ENCODE peak calls at places on chromosomes 2 and 18, in six cellular contexts. R is HepG2, Y is A549, H is upper lobe of left lung, T is GM12878, U is K562. L is an unnamed sample.

GRCh38 chr2:175464311-175464670 is 282.8 kb upstream of the ATP5MC3 start:
- ATAC-seq in R (peak), Y (no peak), H (no peak), T (no peak), U (no peak), L (no peak)

GRCh38 chr2:222485367-222486211 is 61.2 kb downstream of the SGPP2 start:
- ATAC-seq in R (no peak), Y (no peak), H (no peak), T (no peak), U (no peak), L (no peak)

GRCh38 chr2:74566423-74567085 is 12.0 kb downstream of the DOK1 start:
- ATAC-seq in R (no peak), Y (no peak), H (no peak), T (peak), U (no peak), L (no peak)

GRCh38 chr2:9665903-9666302 is 35.1 kb upstream of the YWHAQ start:
- ATAC-seq in R (peak), Y (peak), H (no peak), T (no peak), U (no peak), L (no peak)

GRCh38 chr2:99890616-99891259 is 251.7 kb downstream of the AFF3 start:
- ATAC-seq in R (no peak), Y (no peak), H (peak), T (no peak), U (no peak), L (no peak)

GRCh38 chr2:204027105-204027504 is 90.5 kb downstream of the ICOS start:
- ATAC-seq in R (no peak), Y (no peak), H (no peak), T (peak), U (no peak), L (no peak)

GRCh38 chr2:68251855-68252406 is 401 bp downstream of the PPP3R1 start:
- ATAC-seq in R (peak), Y (peak), H (no peak), T (peak), U (peak), L (peak)

GRCh38 chr2:41922177-41922576 is 125.6 kb upstream of the PKDCC start:
- ATAC-seq in R (no peak), Y (peak), H (no peak), T (no peak), U (peak), L (peak)

GRCh38 chr18:8176105-8176504 is 433.1 kb upstream of the RAB12 start:
- ATAC-seq in R (no peak), Y (no peak), H (no peak), T (no peak), U (no peak), L (no peak)

GRCh38 chr18:72637319-72638113 is 93.4 kb upstream of the CBLN2 start:
- ATAC-seq in R (no peak), Y (no peak), H (no peak), T (peak), U (no peak), L (no peak)
- TF ChIP-seq EP300 in R (no peak), Y (no peak), H (no peak), T (no peak), U (no peak), L (no peak)

GRCh38 chr2:33134086-33134763 is 187.5 kb downstream of the LTBP1 start:
- ATAC-seq in R (peak), Y (peak), H (peak), T (no peak), U (peak), L (peak)
- TF ChIP-seq EP300 in R (no peak), Y (no peak), H (no peak), T (no peak), U (no peak), L (no peak)

DNA sequence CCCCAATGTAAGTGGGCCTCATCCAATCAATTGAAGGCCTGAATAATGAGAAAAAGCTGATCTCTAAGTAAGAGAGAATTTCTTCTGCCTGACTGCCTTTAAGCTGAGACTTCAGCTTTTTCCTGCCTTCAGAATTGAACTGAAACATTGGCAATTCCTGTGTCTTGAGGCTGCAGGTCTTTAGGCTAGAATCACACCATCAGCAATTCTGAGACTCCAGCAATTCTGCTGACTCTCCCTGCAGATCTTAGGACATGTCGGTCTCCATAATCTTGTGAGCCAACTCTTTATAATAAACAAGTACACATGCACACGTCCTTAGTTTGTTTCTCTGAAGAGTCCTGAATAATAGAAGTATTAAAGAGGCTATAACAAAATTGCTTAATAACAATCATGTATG is 209.1 kb downstream of the FSIP2 start:
- ATAC-seq in R (no peak), Y (no peak), H (no peak), T (no peak), U (no peak), L (no peak)
- TF ChIP-seq EP300 in R (no peak), Y (no peak), H (no peak), T (no peak), U (no peak), L (no peak)

GRCh38 chr2:238685713-238686112 is 162.2 kb upstream of the TWIST2 start:
- ATAC-seq in R (peak), Y (no peak), H (no peak), T (no peak), U (no peak), L (no peak)

GRCh38 chr2:238685327-238685709 is 162.6 kb upstream of the TWIST2 start:
- ATAC-seq in R (no peak), Y (no peak), H (no peak), T (no peak), U (no peak), L (no peak)

GRCh38 chr2:238686223-238686622 is 161.7 kb upstream of the TWIST2 start:
- ATAC-seq in R (no peak), Y (no peak), H (no peak), T (no peak), U (no peak), L (no peak)

GRCh38 chr2:238682536-238682935 is 165.3 kb upstream of the TWIST2 start:
- ATAC-seq in R (no peak), Y (no peak), H (no peak), T (no peak), U (no peak), L (no peak)

GRCh38 chr2:238684362-238685326 is 163.2 kb upstream of the TWIST2 start:
- ATAC-seq in R (no peak), Y (peak), H (peak), T (no peak), U (no peak), L (peak)
- TF ChIP-seq EP300 in R (no peak), Y (peak), H (no peak), T (no peak), U (no peak), L (no peak)